ENCODE peak calls at places on chromosomes 12 and 14, in nine cellular contexts. G is Right ventricle myocardium superior; Z is activated T-cell treated with anti-CD3 and anti-CD28 coated beads for 24 hours; E is T1000; I is GM12865; S is NCI-H1092 treated with DMSO at 0.1 percent for 48 hours; K is activated naive CD8-positive, alpha-beta T cell treated with anti-CD3 and anti-CD28 coated beads, Interleukin-2, amount 50 U/mL, for 24 hours; B is heart right ventricle; T is MCF 10A. M is an unnamed sample.

GRCh38 chr12:102454808-102455760 is 25.3 kb downstream of the IGF1 start:
- DNase-seq in G (peak; percentile 47), K (no peak), S (no peak), B (no peak), T (peak; percentile 58), I (no peak), E (no peak), Z (no peak), M (no peak)

GRCh38 chr14:99604766-99605298 is 825 bp upstream of the CCDC85C start:
- DNase-seq in G (no peak), E (peak; percentile 40), K (no peak), S (no peak), Z (no peak), T (peak; percentile 37), I (peak; percentile 33), B (peak; percentile 52), M (no peak)

GRCh38 chr12:84661732-84662326 is 250.8 kb downstream of the SLC6A15 start:
- DNase-seq in T (peak; percentile 8), S (no peak), Z (no peak), I (no peak), K (no peak), E (no peak), B (no peak), G (no peak), M (no peak)

GRCh38 chr12:99810718-99811593 is 163.4 kb downstream of the GARIN6 start:
- DNase-seq in S (peak; percentile 83), G (no peak), B (no peak), E (peak; percentile 2), K (no peak), Z (no peak), T (peak; percentile 78), I (peak; percentile 4), M (no peak)

GRCh38 chr14:63966407-63966806 is 113.6 kb downstream of the SYNE2 start:
- DNase-seq in K (no peak), E (peak; percentile 2), Z (no peak), I (no peak), S (no peak), G (no peak), T (no peak), B (no peak), M (no peak)

GRCh38 chr14:100761481-100761880 is 34.8 kb downstream of the DLK1 start:
- DNase-seq in I (no peak), T (peak; percentile 74), B (no peak), K (no peak), Z (no peak), S (no peak), E (no peak), G (no peak), M (no peak)

GRCh38 chr14:76277586-76278130 is 98.3 kb upstream of the ESRRB start:
- DNase-seq in B (no peak), S (no peak), T (no peak), I (no peak), Z (no peak), E (no peak), G (no peak), K (no peak), M (no peak)

GRCh38 chr12:69655616-69656336 is 43.3 kb downstream of the BEST3 start:
- DNase-seq in S (no peak), Z (no peak), G (no peak), K (no peak), T (peak; percentile 39), E (peak; percentile 65), B (no peak), I (no peak), M (no peak)